ENCODE peak calls at places on chromosomes 5 and 9, in six cellular contexts. S is CD4-positive, alpha-beta T cell; H is spleen; O is PC-9; N is right atrium auricular region; A is WERI-Rb-1. F is an unnamed sample.

GRCh38 chr9:75185585-75186170 is 97.4 kb downstream of the OSTF1 start:
- DNase-seq in N (no peak), A (peak; percentile 69), S (peak; percentile 27), H (peak; percentile 78), O (no peak), F (peak; percentile 29)

GRCh38 chr5:173885481-173886010 is 2.6 kb upstream of the CPEB4 start:
- DNase-seq in N (no peak), A (no peak), S (no peak), H (no peak), O (peak; percentile 74), F (no peak)

GRCh38 chr9:112065781-112066606 is 109.1 kb downstream of the SUSD1 start:
- DNase-seq in A (no peak), N (no peak), O (peak; percentile 98), H (no peak), S (no peak), F (peak; percentile 59)

GRCh38 chr5:141478321-141478945 is 2.7 kb downstream of the PCDHGC3 start:
- DNase-seq in H (no peak), N (no peak), O (no peak), A (no peak), S (no peak), F (peak; percentile 73)

GRCh38 chr5:79236364-79236969 is 536 bp downstream of the JMY start:
- DNase-seq in O (no peak), N (no peak), H (no peak), A (no peak), S (no peak), F (peak; percentile 74)

GRCh38 chr9:129414377-129415021 is 206.4 kb downstream of the C9orf50 start:
- DNase-seq in O (no peak), A (peak; percentile 71), H (peak; percentile 87), N (peak; percentile 70), S (peak; percentile 40), F (no peak)

GRCh38 chr5:148186248-148187003 is 16.4 kb upstream of the SPINK6 start:
- DNase-seq in H (no peak), A (no peak), S (no peak), O (peak; percentile 75), N (no peak), F (no peak)

GRCh38 chr9:107016383-107016782 is 153.4 kb downstream of the ZNF462 start:
- DNase-seq in O (no peak), N (no peak), S (no peak), A (no peak), H (no peak), F (no peak)

GRCh38 chr9:37037744-37038640 is 3.9 kb upstream of the PAX5 start:
- DNase-seq in A (no peak), N (no peak), O (no peak), H (peak; percentile 88), S (no peak), F (peak; percentile 67)

GRCh38 chr5:139148306-139148705 is 49.9 kb downstream of the SIL1 start:
- DNase-seq in H (no peak), O (peak; percentile 70), N (no peak), S (no peak), A (no peak), F (peak; percentile 52)

GRCh38 chr5:139150359-139150999 is 47.7 kb downstream of the SIL1 start:
- DNase-seq in N (no peak), O (no peak), H (no peak), A (no peak), S (no peak), F (no peak)

GRCh38 chr5:139148986-139149385 is 49.2 kb downstream of the SIL1 start:
- DNase-seq in N (no peak), H (no peak), A (no peak), S (no peak), O (no peak), F (no peak)

GRCh38 chr5:139147743-139148079 is 50.5 kb downstream of the SIL1 start:
- DNase-seq in O (no peak), A (no peak), S (no peak), N (no peak), H (no peak), F (peak; percentile 75)

DNA sequence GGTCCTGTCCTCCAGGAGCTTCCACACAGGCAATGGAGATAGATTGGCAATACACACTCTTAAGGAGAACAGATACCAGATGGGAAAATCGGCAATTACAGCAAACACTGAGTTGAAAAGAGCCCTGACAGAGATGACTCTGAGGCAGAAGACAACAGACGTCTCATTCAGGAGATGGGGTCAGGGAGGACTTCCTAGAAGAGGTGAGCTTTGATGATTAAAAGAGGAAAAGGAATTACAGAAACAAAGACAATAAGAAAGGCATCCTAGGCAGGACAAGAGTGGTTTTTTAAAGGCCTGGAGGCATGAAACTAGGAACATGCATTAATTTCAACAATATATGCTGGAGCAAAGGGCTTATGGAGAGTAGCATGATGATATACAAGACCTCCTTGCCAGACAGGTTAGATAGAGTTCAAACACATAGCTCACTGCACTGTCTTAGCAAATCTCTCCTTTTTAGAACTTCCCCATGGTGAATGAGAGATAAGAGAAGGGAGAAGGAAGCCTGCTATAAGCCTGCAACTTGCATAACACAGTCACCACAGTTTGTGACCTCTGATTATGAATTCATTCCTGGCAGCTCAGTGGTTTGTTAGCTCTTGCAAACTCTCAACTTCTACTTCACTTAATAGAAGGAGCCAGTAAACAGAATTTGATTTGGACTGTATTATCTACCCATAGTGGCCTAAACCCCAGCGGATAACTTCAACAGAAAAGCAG is 48.5 kb downstream of the SIL1 start:
- DNase-seq in O (peak; percentile 60), H (no peak), S (no peak), N (no peak), A (no peak), F (no peak)
- H3K27ac ChIP-seq in O (no peak overlapping the region), H (peak overlapping the region; percentile 6), S (no peak overlapping the region), N (peak overlapping the region; percentile 35), A (no peak overlapping the region), F (peak overlapping the region; percentile 31)

GRCh38 chr9:111040494-111040893 is 2.2 kb upstream of the LPAR1 start:
- DNase-seq in A (no peak), O (no peak), N (no peak), S (no peak), H (no peak), F (no peak)

GRCh38 chr9:111039203-111039907 is 1.1 kb upstream of the LPAR1 start:
- DNase-seq in A (no peak), O (no peak), H (peak; percentile 67), S (no peak), N (no peak), F (peak; percentile 66)

GRCh38 chr9:111037744-111038335 is 430 bp downstream of the LPAR1 start:
- DNase-seq in S (no peak), O (no peak), N (no peak), A (peak; percentile 29), H (peak; percentile 83), F (peak; percentile 81)

GRCh38 chr9:111036946-111037743 is 1.1 kb downstream of the LPAR1 start:
- DNase-seq in H (no peak), O (no peak), S (no peak), N (peak; percentile 60), A (no peak), F (no peak)

DNA sequence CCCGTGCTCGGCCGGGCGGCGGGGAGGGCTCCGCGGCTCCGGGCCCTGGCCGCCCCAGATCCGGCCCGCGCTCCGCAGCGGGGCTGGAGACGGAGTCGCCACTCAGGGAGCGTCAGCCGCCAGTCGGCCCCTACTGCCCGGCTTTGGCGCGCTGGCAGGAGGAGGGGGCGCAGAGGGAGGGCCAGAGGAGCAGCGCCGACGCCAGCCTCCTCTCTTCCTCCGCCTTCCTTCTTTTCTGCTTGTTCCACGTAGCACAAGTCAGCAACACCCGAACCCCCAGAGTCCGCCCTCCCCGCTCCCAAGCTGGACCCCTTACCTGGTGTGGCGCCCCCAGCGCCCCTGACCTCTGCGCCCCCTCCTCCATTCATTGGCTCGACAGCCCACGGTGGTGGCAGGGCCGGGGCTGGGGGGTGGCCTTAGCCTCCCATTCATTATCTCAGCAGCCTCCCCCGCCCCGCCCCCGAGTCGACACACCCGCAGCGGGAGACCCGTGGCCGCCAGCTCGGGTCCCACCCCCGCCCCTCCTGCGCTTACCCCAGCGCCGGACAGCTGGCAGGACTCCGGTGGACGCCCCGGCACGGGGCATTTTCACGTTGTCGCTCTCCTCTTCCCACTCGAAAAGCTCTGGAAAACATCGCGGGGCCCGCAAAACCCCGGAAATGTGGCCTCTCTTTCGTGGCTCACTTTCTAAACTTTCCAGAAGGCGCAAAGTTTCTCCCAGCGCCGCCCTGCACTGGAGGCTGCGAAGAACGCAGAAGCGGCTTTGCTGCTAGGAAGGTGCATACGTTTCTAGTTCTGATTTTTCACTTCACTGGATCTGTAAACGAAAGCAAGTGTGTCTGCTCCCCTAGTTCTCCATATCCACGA is at the start of gene LPAR1:
- DNase-seq in N (peak; percentile 74), O (no peak), S (no peak), A (peak; percentile 6), H (peak; percentile 77), F (peak; percentile 65)
- H3K27ac ChIP-seq in N (peak within 1 kb of the TSS; percentile 84), O (peak within 1 kb of the TSS; percentile 3), S (no peak within 1 kb of the TSS), A (no peak within 1 kb of the TSS), H (peak within 1 kb of the TSS; percentile 85), F (peak within 1 kb of the TSS; percentile 72)

GRCh38 chr9:123355761-123356520 is at the start of gene CRB2:
- DNase-seq in A (peak; percentile 95), H (no peak), O (no peak), S (no peak), N (no peak), F (no peak)
- H3K27ac ChIP-seq in A (peak within 1 kb of the TSS; percentile 85), H (no peak within 1 kb of the TSS), O (no peak within 1 kb of the TSS), S (no peak within 1 kb of the TSS), N (no peak within 1 kb of the TSS), F (no peak within 1 kb of the TSS)

DNA sequence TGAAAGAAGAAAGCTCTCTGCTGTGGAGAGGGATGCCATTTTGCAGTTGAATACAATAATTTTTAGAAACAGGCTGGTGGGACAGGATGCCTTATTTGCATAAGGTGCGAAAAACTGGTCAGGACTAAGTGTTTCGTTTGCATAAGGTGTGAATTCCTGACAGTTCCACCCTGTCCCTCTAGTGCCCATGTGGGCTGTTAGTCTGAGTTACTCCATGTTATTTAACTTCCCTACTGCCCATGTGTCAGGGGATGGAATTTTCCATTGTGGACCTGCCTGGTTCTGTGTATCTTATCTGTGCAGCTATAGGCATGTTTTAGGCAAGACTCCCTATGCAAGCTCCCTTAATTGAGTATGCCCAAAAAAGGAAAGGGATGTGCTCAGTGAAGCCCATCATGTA is 35.3 kb upstream of the NFIL3 start:
- DNase-seq in H (no peak), N (no peak), A (no peak), O (no peak), S (no peak), F (no peak)
- H3K27ac ChIP-seq in H (no peak overlapping the region), N (no peak overlapping the region), A (no peak overlapping the region), O (no peak overlapping the region), S (no peak overlapping the region), F (no peak overlapping the region)

DNA sequence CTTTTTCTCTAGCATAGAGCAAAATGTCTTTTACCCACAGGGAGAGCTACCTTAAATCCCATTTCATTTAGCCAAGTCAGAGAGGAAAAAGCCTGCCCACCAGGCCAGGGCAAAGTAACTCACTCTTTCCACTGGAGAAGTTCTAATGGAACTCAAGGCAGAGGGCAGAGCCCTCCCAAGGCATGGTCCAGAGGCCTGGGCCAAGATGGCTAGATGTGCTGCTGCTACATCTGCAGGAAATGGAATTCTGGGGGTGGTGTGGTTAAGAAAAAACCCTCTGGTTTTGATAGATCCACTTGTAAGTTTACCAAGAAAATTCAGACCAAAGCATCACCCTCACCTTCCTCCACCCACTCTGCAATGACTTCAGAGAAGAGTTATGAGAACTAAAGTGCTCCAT is 37.3 kb downstream of the CSF2 start:
- DNase-seq in H (no peak), A (no peak), O (no peak), S (no peak), N (no peak), F (no peak)
- H3K27ac ChIP-seq in H (no peak overlapping the region), A (no peak overlapping the region), O (no peak overlapping the region), S (no peak overlapping the region), N (no peak overlapping the region), F (no peak overlapping the region)

GRCh38 chr9:14271078-14271673 is 42.8 kb downstream of the NFIB start:
- DNase-seq in O (no peak), A (no peak), H (no peak), S (no peak), N (no peak), F (no peak)
- H3K27ac ChIP-seq in O (no peak overlapping the region), A (no peak overlapping the region), H (no peak overlapping the region), S (no peak overlapping the region), N (peak overlapping the region; percentile 42), F (no peak overlapping the region)

GRCh38 chr5:76546497-76547102 is 76.6 kb downstream of the F2RL2 start:
- DNase-seq in H (no peak), N (no peak), S (no peak), A (no peak), O (no peak), F (no peak)
- H3K27ac ChIP-seq in H (peak overlapping the region; percentile 82), N (peak overlapping the region; percentile 34), S (peak overlapping the region; percentile 71), A (peak overlapping the region; percentile 5), O (no peak overlapping the region), F (peak overlapping the region; percentile 80)

F was measured in pancreas.